ENCODE peak calls at places on chromosomes 12 and 14, in five cellular contexts. A is right atrium auricular region, P is psoas muscle, V is iPS DF 6.9, T is right lobe of liver. L is an unnamed sample.

GRCh38 chr12:50452795-50453194 is 52.0 kb upstream of the DIP2B start:
- DNase-seq in A (no peak), P (no peak), V (no peak), T (no peak), L (no peak)

GRCh38 chr12:119176267-119177055 is 2.3 kb upstream of the HSPB8 start:
- DNase-seq in A (peak; percentile 98), P (peak; percentile 98), V (no peak), T (peak; percentile 64), L (peak; percentile 76)

GRCh38 chr14:39219075-39219499 is 14.6 kb upstream of the MIA2 start:
- DNase-seq in A (no peak), P (no peak), V (no peak), T (no peak), L (no peak)

GRCh38 chr12:71645268-71645667 is 18.4 kb downstream of the ZFC3H1 start:
- DNase-seq in A (no peak), P (no peak), V (no peak), T (no peak), L (no peak)

GRCh38 chr14:58752782-58753181 is 115.0 kb downstream of the DACT1 start:
- DNase-seq in A (peak; percentile 88), P (peak; percentile 86), V (no peak), T (peak; percentile 90), L (peak; percentile 72)

GRCh38 chr14:92998957-92999356 is 76.0 kb downstream of the CHGA start:
- DNase-seq in A (no peak), P (no peak), V (no peak), T (peak; percentile 73), L (no peak)

GRCh38 chr12:131103614-131104463 is 150.1 kb downstream of the ADGRD1 start:
- DNase-seq in A (no peak), P (no peak), V (no peak), T (peak; percentile 51), L (no peak)

GRCh38 chr14:33669111-33669510 is 281.8 kb downstream of the EGLN3 start:
- DNase-seq in A (no peak), P (no peak), V (no peak), T (no peak), L (no peak)

GRCh38 chr14:23537351-23538048 is 14.1 kb downstream of the ZFHX2 start:
- DNase-seq in A (no peak), P (no peak), V (no peak), T (no peak), L (peak; percentile 52)

GRCh38 chr14:67513631-67514108 is 19.4 kb upstream of the PLEKHH1 start:
- DNase-seq in A (no peak), P (no peak), V (no peak), T (no peak), L (no peak)

GRCh38 chr14:73754911-73755360 is 40.8 kb upstream of the PNMA1 start:
- DNase-seq in A (no peak), P (no peak), V (no peak), T (peak; percentile 65), L (peak; percentile 38)

GRCh38 chr14:22882529-22883190 is 362 bp upstream of the REM2 start:
- DNase-seq in A (no peak), P (no peak), V (no peak), T (no peak), L (peak; percentile 54)

GRCh38 chr12:88856201-88856600 is 275.9 kb upstream of the KITLG start:
- DNase-seq in A (no peak), P (no peak), V (no peak), T (no peak), L (no peak)

GRCh38 chr14:92978229-92979021 is 55.5 kb downstream of the CHGA start:
- DNase-seq in A (no peak), P (peak; percentile 15), V (no peak), T (peak; percentile 15), L (no peak)

GRCh38 chr12:1470051-1470450 is 124.3 kb downstream of the FBXL14 start:
- DNase-seq in A (no peak), P (no peak), V (no peak), T (no peak), L (no peak)

GRCh38 chr14:90003526-90004312 is 48.0 kb downstream of the TDP1 start:
- DNase-seq in A (no peak), P (no peak), V (no peak), T (no peak), L (no peak)

GRCh38 chr12:95208678-95209077 is 8.6 kb downstream of the FGD6 start:
- DNase-seq in A (no peak), P (no peak), V (no peak), T (no peak), L (peak; percentile 18)

GRCh38 chr12:95205016-95205415 is 12.3 kb downstream of the FGD6 start:
- DNase-seq in A (no peak), P (no peak), V (no peak), T (no peak), L (no peak)

GRCh38 chr12:95205685-95206084 is 11.6 kb downstream of the FGD6 start:
- DNase-seq in A (no peak), P (no peak), V (no peak), T (no peak), L (no peak)

GRCh38 chr12:95207407-95207806 is 9.9 kb downstream of the FGD6 start:
- DNase-seq in A (no peak), P (no peak), V (no peak), T (no peak), L (no peak)

DNA sequence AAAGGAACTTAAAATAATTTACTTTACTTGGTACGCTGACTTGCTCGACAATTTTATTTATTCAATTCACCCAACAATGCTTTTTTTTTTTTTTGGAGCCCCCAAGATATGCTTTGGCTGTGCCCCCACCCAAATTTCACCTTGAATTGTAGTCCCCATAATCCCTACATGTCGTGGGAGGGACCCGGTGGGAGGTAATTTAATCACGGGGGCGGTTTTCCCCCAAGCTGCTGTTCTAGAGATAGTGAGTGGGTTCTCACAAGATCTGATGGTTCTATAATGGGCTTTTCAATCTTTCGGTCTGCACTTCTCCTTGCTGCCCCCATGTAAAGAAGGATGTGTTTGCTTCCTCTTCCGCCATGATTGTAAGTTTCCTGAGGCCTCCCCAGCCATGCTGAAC is 10.4 kb downstream of the FGD6 start:
- DNase-seq in A (no peak), P (no peak), V (no peak), T (no peak), L (no peak)
- H3K27ac ChIP-seq in A (no peak overlapping the region), P (no peak overlapping the region), V (no peak overlapping the region), T (no peak overlapping the region), L (no peak overlapping the region)

GRCh38 chr12:52226446-52226845 is 6.6 kb upstream of the KRT7 start:
- DNase-seq in A (no peak), P (no peak), V (no peak), T (no peak), L (no peak)
- H3K27me3 ChIP-seq in A (no peaks in the 10 kb centered on the region), P (no peaks in the 10 kb centered on the region), V (no peaks in the 10 kb centered on the region), T (no peaks in the 10 kb centered on the region), L (no peaks in the 10 kb centered on the region)

DNA sequence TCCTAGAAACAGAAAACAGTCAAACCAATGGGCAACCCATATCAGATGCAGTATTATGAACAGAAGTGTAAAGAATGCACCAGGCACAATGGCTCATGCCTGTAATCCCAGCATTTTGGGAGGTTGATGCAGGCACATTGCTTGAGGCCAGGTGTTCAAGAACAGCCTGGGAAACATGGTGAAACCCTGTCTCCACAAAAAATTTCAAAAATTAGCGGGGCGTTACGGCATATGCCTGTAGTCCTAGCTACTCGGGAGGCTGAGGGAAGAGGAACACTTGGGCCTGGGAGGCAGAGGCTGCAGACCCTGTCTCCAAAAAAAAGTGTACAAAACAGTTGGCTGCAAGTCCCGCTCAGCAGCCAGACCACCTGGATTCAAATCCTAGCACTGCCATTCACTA is 4.9 kb downstream of the PXN start:
- DNase-seq in A (no peak), P (no peak), V (no peak), T (no peak), L (no peak)
- H3K27ac ChIP-seq in A (no peak overlapping the region), P (no peak overlapping the region), V (no peak overlapping the region), T (no peak overlapping the region), L (no peak overlapping the region)

GRCh38 chr12:12032771-12033588 is 37.8 kb upstream of the BCL2L14 start:
- DNase-seq in A (peak; percentile 79), P (peak; percentile 85), V (peak; percentile 79), T (peak; percentile 73), L (peak; percentile 82)

GRCh38 chr12:12032260-12032761 is 38.4 kb upstream of the BCL2L14 start:
- DNase-seq in A (peak; percentile 28), P (no peak), V (no peak), T (no peak), L (no peak)

GRCh38 chr12:12028668-12029402 is 41.9 kb upstream of the BCL2L14 start:
- DNase-seq in A (peak; percentile 23), P (no peak), V (no peak), T (no peak), L (no peak)

GRCh38 chr12:12025799-12026386 is 44.8 kb upstream of the BCL2L14 start:
- DNase-seq in A (peak; percentile 16), P (no peak), V (no peak), T (no peak), L (no peak)

DNA sequence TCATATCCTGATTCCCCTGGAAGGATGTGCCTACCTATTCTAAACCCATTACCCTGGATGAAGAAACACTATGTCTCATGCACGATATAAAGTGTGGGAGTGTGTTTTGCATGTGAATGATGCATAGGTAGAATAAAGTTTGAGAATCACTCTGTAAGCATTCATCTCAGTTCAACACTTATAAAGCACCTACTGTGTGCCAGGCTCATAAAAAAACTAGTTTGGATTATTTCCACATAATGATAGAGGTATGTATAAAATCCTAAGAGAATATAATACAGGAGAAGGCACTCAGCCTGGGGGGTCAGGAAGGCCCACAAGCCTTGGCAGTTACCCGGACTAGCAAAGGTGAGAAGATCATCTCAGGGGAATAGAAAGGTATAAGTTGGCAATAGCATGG is 41.1 kb upstream of the BCL2L14 start:
- DNase-seq in A (no peak), P (no peak), V (no peak), T (no peak), L (no peak)
- H3K27me3 ChIP-seq in A (no peaks in the 10 kb centered on the region), P (no peaks in the 10 kb centered on the region), V (no peaks in the 10 kb centered on the region), T (no peaks in the 10 kb centered on the region), L (no peaks in the 10 kb centered on the region)

DNA sequence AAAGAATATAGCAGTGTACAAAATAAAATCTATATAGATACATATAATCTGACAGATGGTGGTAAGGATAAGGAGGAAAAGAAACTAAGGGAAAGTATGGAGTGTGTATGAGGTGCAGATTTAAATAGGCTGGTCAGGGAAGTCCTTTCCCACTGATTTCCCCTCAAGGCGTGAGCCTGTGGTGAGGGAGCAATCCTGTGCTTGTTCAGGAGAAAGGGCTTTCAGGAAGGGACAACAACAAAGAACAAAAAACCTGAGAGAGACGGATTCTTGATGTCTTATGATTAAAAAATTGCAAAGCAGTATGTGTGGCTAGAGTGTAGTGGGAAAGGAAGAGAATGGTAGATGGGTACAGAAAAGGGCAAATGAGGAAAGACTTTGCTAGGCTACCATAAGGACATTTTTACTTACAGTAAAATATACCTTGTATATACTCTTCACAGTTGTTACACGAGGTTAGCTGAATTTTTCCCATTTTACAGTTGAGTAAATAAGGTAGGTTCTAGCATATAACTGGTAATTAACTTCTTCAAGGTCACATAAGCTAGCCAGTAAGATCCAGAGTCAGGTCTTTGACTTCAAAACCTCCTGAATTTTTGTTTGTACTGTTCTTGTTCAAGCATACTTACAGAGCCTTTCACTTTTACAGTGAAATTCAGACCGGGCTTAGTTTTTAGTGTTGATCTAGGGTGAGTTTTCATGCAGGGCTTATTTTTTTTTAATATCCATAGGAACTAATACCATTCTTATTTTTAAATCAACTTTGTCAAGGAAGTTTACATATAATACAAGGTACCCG is 15.6 kb downstream of the CNOT2 start:
- DNase-seq in A (no peak), P (no peak), V (no peak), T (no peak), L (peak; percentile 3)
- H3K27ac ChIP-seq in A (no peak overlapping the region), P (no peak overlapping the region), V (no peak overlapping the region), T (no peak overlapping the region), L (no peak overlapping the region)

GRCh38 chr14:21719841-21720240 is 46.2 kb upstream of the OR4E1 start:
- DNase-seq in A (no peak), P (no peak), V (no peak), T (no peak), L (no peak)
- H3K27me3 ChIP-seq in A (no peaks in the 10 kb centered on the region), P (peaks cover 2% of the 10 kb centered on the region), V (no peaks in the 10 kb centered on the region), T (no peaks in the 10 kb centered on the region), L (peaks cover 11% of the 10 kb centered on the region)

GRCh38 chr12:47509398-47509851 is 196.4 kb downstream of the RPAP3 start:
- DNase-seq in A (no peak), P (no peak), V (no peak), T (no peak), L (no peak)
- H3K27ac ChIP-seq in A (no peak overlapping the region), P (no peak overlapping the region), V (no peak overlapping the region), T (no peak overlapping the region), L (no peak overlapping the region)